ENCODE peak calls at places on chromosomes 7 and 10, in nine cellular contexts. G is anterior cingulate cortex, J is body of pancreas, T is thoracic aorta, M is left cardiac atrium, L is H7, N is psoas muscle, R is GM03348, Q is frontal cortex. V is an unnamed sample.

GRCh38 chr7:124671976-124672375 is 93.6 kb downstream of the GPR37 start:
- DNase-seq in L (no peak), N (no peak), T (no peak), R (no peak), M (no peak), Q (no peak), G (no peak), J (no peak), V (no peak)

GRCh38 chr7:10648289-10648688 is 325.4 kb upstream of the PHF14 start:
- DNase-seq in N (no peak), J (no peak), Q (no peak), T (no peak), R (no peak), G (no peak), M (no peak), L (no peak), V (no peak)

GRCh38 chr10:69246581-69247312 is 26.6 kb downstream of the HKDC1 start:
- DNase-seq in T (no peak), L (no peak), G (no peak), N (no peak), Q (no peak), R (no peak), M (no peak), J (no peak), V (no peak)

GRCh38 chr7:39453743-39454355 is 112.4 kb upstream of the YAE1 start:
- DNase-seq in J (peak), R (peak), L (peak), Q (no peak), M (no peak), G (no peak), N (no peak), T (no peak), V (peak)

GRCh38 chr10:329361-330099 is 194.3 kb downstream of the ZMYND11 start:
- DNase-seq in R (peak), G (peak), J (peak), L (peak), T (peak), N (peak), Q (peak), M (peak), V (peak)

GRCh38 chr10:130259380-130259779 is 123.2 kb downstream of the GLRX3 start:
- DNase-seq in N (no peak), J (no peak), T (no peak), R (no peak), L (no peak), Q (no peak), G (no peak), M (no peak), V (no peak)

GRCh38 chr10:122294511-122295422 is 23.7 kb downstream of the BTBD16 start:
- DNase-seq in N (no peak), T (no peak), J (no peak), G (no peak), R (no peak), Q (no peak), L (no peak), M (no peak), V (no peak)

GRCh38 chr7:17532861-17533404 is 234.5 kb downstream of the AHR start:
- DNase-seq in M (no peak), J (no peak), L (no peak), N (no peak), Q (no peak), R (peak), G (no peak), T (no peak), V (peak)

GRCh38 chr7:26859720-26860119 is 4.7 kb downstream of the SKAP2 start:
- DNase-seq in J (no peak), Q (no peak), M (no peak), N (no peak), G (no peak), L (no peak), R (no peak), T (no peak), V (no peak)

GRCh38 chr10:101066146-101066889 is 4.5 kb downstream of the KAZALD1 start:
- DNase-seq in M (peak), N (peak), T (no peak), J (peak), G (no peak), L (peak), Q (no peak), R (peak), V (peak)

GRCh38 chr7:112414855-112415490 is 35.3 kb upstream of the IFRD1 start:
- DNase-seq in M (no peak), T (no peak), J (no peak), N (no peak), L (peak), G (no peak), Q (no peak), R (peak), V (no peak)

GRCh38 chr7:76122516-76123239 is 74.8 kb downstream of the MDH2 start:
- DNase-seq in G (no peak), J (no peak), R (no peak), M (no peak), Q (no peak), T (no peak), L (no peak), N (no peak), V (no peak)

GRCh38 chr7:98869374-98870070 is at the start of gene TMEM130:
- DNase-seq in L (peak), G (no peak), N (peak), J (no peak), R (peak), T (no peak), Q (no peak), M (no peak), V (no peak)

GRCh38 chr7:90119178-90119971 is 34.9 kb upstream of the STEAP1 start:
- DNase-seq in Q (peak), N (peak), T (no peak), M (peak), J (peak), L (peak), R (peak), G (peak), V (peak)

GRCh38 chr7:100983451-100984187 is 14.3 kb downstream of the MUC12 start:
- DNase-seq in M (no peak), Q (no peak), L (no peak), T (no peak), N (no peak), R (peak), J (no peak), G (no peak), V (peak)

GRCh38 chr7:34991938-34992840 is 45.1 kb downstream of the DPY19L1 start:
- DNase-seq in G (no peak), J (peak), N (no peak), L (no peak), R (peak), M (peak), T (no peak), Q (no peak), V (peak)

GRCh38 chr7:135232720-135233119 is 918 bp upstream of the STRA8 start:
- DNase-seq in N (no peak), G (no peak), M (no peak), T (no peak), L (peak), J (no peak), R (no peak), Q (no peak), V (peak)

GRCh38 chr10:126844406-126844805 is 60.8 kb upstream of the DOCK1 start:
- DNase-seq in J (no peak), T (no peak), G (no peak), R (no peak), L (no peak), M (no peak), Q (no peak), N (no peak), V (peak)

GRCh38 chr10:11823122-11823988 is at the start of gene PROSER2:
- DNase-seq in T (no peak), R (peak), J (peak), N (peak), G (no peak), L (peak), M (peak), Q (peak), V (peak)

GRCh38 chr10:2081501-2081900 is 344.2 kb upstream of the ADARB2 start:
- DNase-seq in L (peak), N (no peak), T (no peak), G (no peak), Q (no peak), R (no peak), M (no peak), J (no peak), V (no peak)

GRCh38 chr7:55205124-55205955 is 159.8 kb upstream of the LANCL2 start:
- DNase-seq in Q (no peak), R (no peak), M (no peak), G (no peak), T (no peak), L (no peak), N (no peak), J (no peak), V (no peak)

GRCh38 chr10:108346066-108346465 is 1181.6 kb upstream of the SORCS1 start:
- DNase-seq in L (no peak), G (no peak), M (no peak), R (no peak), J (no peak), Q (no peak), N (no peak), T (no peak), V (no peak)

V was measured in Calu3.